ENCODE peak calls at places on chromosomes 12 and 14, in four cellular contexts. N is amniotic epithelial cell, X is GM04504, M is HTR-8/SVneo. V is an unnamed sample.

GRCh38 chr14:102922490-102923200 is at the start of gene AMN:
- DNase-seq in N (no peak), X (no peak), M (no peak), V (no peak)

GRCh38 chr12:88303335-88303734 is 161.2 kb downstream of the TMTC3 start:
- DNase-seq in N (no peak), X (no peak), M (no peak), V (no peak)

GRCh38 chr12:2243275-2243674 is 190.5 kb downstream of the CACNA1C start:
- DNase-seq in N (no peak), X (no peak), M (no peak), V (no peak)

GRCh38 chr14:61524211-61524806 is 171.0 kb upstream of the HIF1A start:
- DNase-seq in N (peak; percentile 77), X (no peak), M (no peak), V (peak; percentile 56)

GRCh38 chr12:72256725-72257124 is 15.4 kb upstream of the TRHDE start:
- DNase-seq in N (no peak), X (no peak), M (no peak), V (no peak)

GRCh38 chr14:57389646-57390036 is 745 bp upstream of the NAA30 start:
- DNase-seq in N (no peak), X (no peak), M (no peak), V (no peak)

GRCh38 chr12:6223545-6223944 is 23.3 kb downstream of the CD9 start:
- DNase-seq in N (no peak), X (no peak), M (no peak), V (no peak)

GRCh38 chr12:52912711-52913423 is 8.0 kb upstream of the KRT8 start:
- DNase-seq in N (no peak), X (no peak), M (no peak), V (no peak)

GRCh38 chr12:109982211-109982610 is 14.0 kb downstream of the GIT2 start:
- DNase-seq in N (peak; percentile 33), X (no peak), M (no peak), V (no peak)

GRCh38 chr12:12466157-12466556 is 96.5 kb downstream of the DUSP16 start:
- DNase-seq in N (no peak), X (no peak), M (no peak), V (no peak)

GRCh38 chr12:6370994-6371754 is 4.2 kb downstream of the SCNN1A start:
- DNase-seq in N (peak; percentile 91), X (peak; percentile 32), M (peak; percentile 98), V (peak; percentile 82)

GRCh38 chr12:25504744-25505143 is 48.3 kb downstream of the LMNTD1 start:
- DNase-seq in N (no peak), X (no peak), M (no peak), V (no peak)

GRCh38 chr12:108177131-108177530 is 48.0 kb downstream of the WSCD2 start:
- DNase-seq in N (no peak), X (no peak), M (no peak), V (no peak)

GRCh38 chr12:120117961-120118709 is 1.6 kb upstream of the RAB35 start:
- DNase-seq in N (peak; percentile 72), X (no peak), M (no peak), V (peak; percentile 30)

GRCh38 chr12:121084229-121084628 is 45.2 kb upstream of the OASL start:
- DNase-seq in N (no peak), X (no peak), M (no peak), V (no peak)

GRCh38 chr14:64080452-64080851 is 213.7 kb downstream of the ESR2 start:
- DNase-seq in N (peak; percentile 39), X (no peak), M (no peak), V (no peak)

GRCh38 chr14:88698651-88699050 is 94.1 kb downstream of the EML5 start:
- DNase-seq in N (no peak), X (no peak), M (no peak), V (no peak)

GRCh38 chr12:20438307-20438779 is 70.0 kb downstream of the PDE3A start:
- DNase-seq in N (peak; percentile 44), X (peak; percentile 7), M (no peak), V (no peak)

GRCh38 chr14:29798776-29799175 is 128.9 kb downstream of the PRKD1 start:
- DNase-seq in N (no peak), X (no peak), M (no peak), V (no peak)

GRCh38 chr12:58873496-58873895 is 46.8 kb downstream of the LRIG3 start:
- DNase-seq in N (no peak), X (no peak), M (no peak), V (no peak)

GRCh38 chr12:80869264-80869663 is 68.5 kb downstream of the LIN7A start:
- DNase-seq in N (no peak), X (no peak), M (no peak), V (no peak)

GRCh38 chr14:102968306-102968705 is 45.8 kb downstream of the AMN start:
- DNase-seq in N (no peak), X (no peak), M (no peak), V (no peak)

GRCh38 chr14:68790656-68791077 is 2.2 kb downstream of the ZFP36L1 start:
- DNase-seq in N (no peak), X (no peak), M (no peak), V (no peak)

GRCh38 chr12:68042212-68042699 is 53.0 kb downstream of the IFNG-AS1 start:
- DNase-seq in N (no peak), X (no peak), M (no peak), V (no peak)

GRCh38 chr12:62232143-62232729 is 28.0 kb upstream of the USP15 start:
- DNase-seq in N (no peak), X (no peak), M (no peak), V (no peak)

V was measured in SJSA1.